ENCODE peak calls at places on chromosome 22, in six cellular contexts. One of them, this sample, is unnamed.

GRCh38 chr22:27930246-27931060 is 11.4 kb upstream of the PITPNB start:
- DNase-seq in IMR-90: peak; percentile 35
- DNase-seq in neuronal stem cell: no peak
- DNase-seq in mesenchymal stem cell: no peak
- DNase-seq in trophoblast cell: peak; percentile 44
- DNase-seq in H9: no peak
- DNase-seq in this sample: peak; percentile 18

GRCh38 chr22:48192920-48193319 is 1430.5 kb downstream of the TBC1D22A start:
- DNase-seq in IMR-90: no peak
- DNase-seq in neuronal stem cell: no peak
- DNase-seq in mesenchymal stem cell: no peak
- DNase-seq in trophoblast cell: no peak
- DNase-seq in H9: peak; percentile 2
- DNase-seq in this sample: no peak

GRCh38 chr22:47064016-47064415 is 301.6 kb downstream of the TBC1D22A start:
- DNase-seq in IMR-90: no peak
- DNase-seq in neuronal stem cell: no peak
- DNase-seq in mesenchymal stem cell: no peak
- DNase-seq in trophoblast cell: no peak
- DNase-seq in H9: peak; percentile 25
- DNase-seq in this sample: no peak

GRCh38 chr22:46057206-46057605 is 80.2 kb upstream of the WNT7B start:
- DNase-seq in IMR-90: no peak
- DNase-seq in neuronal stem cell: no peak
- DNase-seq in mesenchymal stem cell: no peak
- DNase-seq in trophoblast cell: no peak
- DNase-seq in H9: no peak
- DNase-seq in this sample: no peak

GRCh38 chr22:47172771-47173534 is 410.5 kb downstream of the TBC1D22A start:
- DNase-seq in IMR-90: no peak
- DNase-seq in neuronal stem cell: no peak
- DNase-seq in mesenchymal stem cell: no peak
- DNase-seq in trophoblast cell: no peak
- DNase-seq in H9: peak; percentile 21
- DNase-seq in this sample: no peak

GRCh38 chr22:37824674-37825641 is 1.8 kb downstream of the GALR3 start:
- DNase-seq in IMR-90: no peak
- DNase-seq in neuronal stem cell: no peak
- DNase-seq in mesenchymal stem cell: no peak
- DNase-seq in trophoblast cell: no peak
- DNase-seq in H9: peak; percentile 63
- DNase-seq in this sample: peak; percentile 51

GRCh38 chr22:22802346-22802970 is 85.2 kb upstream of the IGLL5 start:
- DNase-seq in IMR-90: no peak
- DNase-seq in neuronal stem cell: no peak
- DNase-seq in mesenchymal stem cell: no peak
- DNase-seq in trophoblast cell: no peak
- DNase-seq in H9: no peak
- DNase-seq in this sample: peak; percentile 26

GRCh38 chr22:50627452-50627913 is 469 bp downstream of the ARSA start:
- DNase-seq in IMR-90: no peak
- DNase-seq in neuronal stem cell: no peak
- DNase-seq in mesenchymal stem cell: peak; percentile 24
- DNase-seq in trophoblast cell: no peak
- DNase-seq in H9: peak; percentile 52
- DNase-seq in this sample: peak; percentile 37

GRCh38 chr22:27727673-27728451 is 73.7 kb downstream of the MN1 start:
- DNase-seq in IMR-90: no peak
- DNase-seq in neuronal stem cell: no peak
- DNase-seq in mesenchymal stem cell: no peak
- DNase-seq in trophoblast cell: no peak
- DNase-seq in H9: no peak
- DNase-seq in this sample: no peak

GRCh38 chr22:27844656-27845602 is 43.4 kb upstream of the MN1 start:
- DNase-seq in IMR-90: no peak
- DNase-seq in neuronal stem cell: no peak
- DNase-seq in mesenchymal stem cell: no peak
- DNase-seq in trophoblast cell: peak; percentile 67
- DNase-seq in H9: no peak
- DNase-seq in this sample: peak; percentile 65

GRCh38 chr22:47355776-47356432 is 593.5 kb downstream of the TBC1D22A start:
- DNase-seq in IMR-90: no peak
- DNase-seq in neuronal stem cell: no peak
- DNase-seq in mesenchymal stem cell: no peak
- DNase-seq in trophoblast cell: no peak
- DNase-seq in H9: no peak
- DNase-seq in this sample: no peak

GRCh38 chr22:48863965-48864538 is 963.6 kb downstream of the BRD1 start:
- DNase-seq in IMR-90: no peak
- DNase-seq in neuronal stem cell: no peak
- DNase-seq in mesenchymal stem cell: no peak
- DNase-seq in trophoblast cell: no peak
- DNase-seq in H9: no peak
- DNase-seq in this sample: no peak

GRCh38 chr22:21991309-21991596 is 8.7 kb upstream of the TOP3B start:
- DNase-seq in IMR-90: no peak
- DNase-seq in neuronal stem cell: no peak
- DNase-seq in mesenchymal stem cell: no peak
- DNase-seq in trophoblast cell: no peak
- DNase-seq in H9: no peak
- DNase-seq in this sample: no peak

GRCh38 chr22:45084400-45084920 is 74.7 kb upstream of the PHF21B start:
- DNase-seq in IMR-90: no peak
- DNase-seq in neuronal stem cell: no peak
- DNase-seq in mesenchymal stem cell: no peak
- DNase-seq in trophoblast cell: no peak
- DNase-seq in H9: no peak
- DNase-seq in this sample: no peak

GRCh38 chr22:47565607-47566006 is 803.2 kb downstream of the TBC1D22A start:
- DNase-seq in IMR-90: no peak
- DNase-seq in neuronal stem cell: no peak
- DNase-seq in mesenchymal stem cell: no peak
- DNase-seq in trophoblast cell: no peak
- DNase-seq in H9: no peak
- DNase-seq in this sample: no peak

GRCh38 chr22:38005943-38006342 is 21.6 kb upstream of the SOX10 start:
- DNase-seq in IMR-90: no peak
- DNase-seq in neuronal stem cell: no peak
- DNase-seq in mesenchymal stem cell: no peak
- DNase-seq in trophoblast cell: no peak
- DNase-seq in H9: no peak
- DNase-seq in this sample: no peak

DNA sequence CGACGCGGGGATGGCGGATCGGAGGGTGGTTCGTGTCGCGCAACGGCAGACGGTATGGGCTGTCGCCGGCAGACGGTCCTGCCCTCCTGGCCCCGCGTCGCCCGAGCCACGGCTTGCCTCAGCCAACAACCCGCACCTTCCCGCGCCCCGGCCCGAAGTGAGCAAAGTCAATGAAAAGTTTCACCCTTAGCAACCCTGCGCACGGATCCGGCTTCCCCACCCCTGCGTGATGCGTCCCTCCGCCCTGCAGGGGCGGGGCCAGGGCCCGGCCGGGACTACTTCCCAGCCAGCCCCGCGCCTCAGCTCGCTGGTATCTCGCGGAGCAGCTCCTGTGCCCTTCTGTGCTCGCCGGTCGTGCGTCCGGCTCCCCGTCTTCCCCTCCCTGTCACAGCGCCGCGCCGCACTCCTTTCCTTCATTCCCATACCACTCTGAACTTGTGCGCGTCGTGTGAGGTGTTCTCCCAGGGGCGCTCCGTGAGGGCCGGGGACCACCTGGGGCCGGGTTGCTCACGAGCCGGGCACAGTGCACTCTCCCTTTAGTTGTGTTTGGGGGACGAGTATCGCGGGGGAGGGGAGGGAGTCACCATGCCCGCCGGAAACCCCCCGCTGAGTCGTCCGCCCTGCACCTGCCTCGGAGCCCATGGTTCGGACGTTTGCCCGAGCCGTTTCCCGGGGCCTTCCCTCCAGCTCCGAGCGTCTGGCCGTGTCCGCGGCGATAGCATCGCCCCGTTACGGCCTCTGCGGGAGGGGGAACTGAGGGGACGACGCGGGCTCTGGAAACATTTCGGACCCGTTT is at the start of gene TOB2:
- DNase-seq in IMR-90: peak; percentile 95
- DNase-seq in neuronal stem cell: peak; percentile 95
- DNase-seq in mesenchymal stem cell: peak; percentile 96
- DNase-seq in trophoblast cell: peak; percentile 94
- DNase-seq in H9: peak; percentile 96
- DNase-seq in this sample: peak; percentile 98
- H3K4ac ChIP-seq in IMR-90: peak within 1 kb of the TSS; percentile 93
- H3K4ac ChIP-seq in neuronal stem cell: peak within 1 kb of the TSS; percentile 90
- H3K4ac ChIP-seq in mesenchymal stem cell: peak within 1 kb of the TSS; percentile 90
- H3K4ac ChIP-seq in trophoblast cell: peak within 1 kb of the TSS; percentile 98
- H3K4ac ChIP-seq in H9: peak within 1 kb of the TSS; percentile 24
- H3K4ac ChIP-seq in this sample: peak within 1 kb of the TSS; percentile 93

DNA sequence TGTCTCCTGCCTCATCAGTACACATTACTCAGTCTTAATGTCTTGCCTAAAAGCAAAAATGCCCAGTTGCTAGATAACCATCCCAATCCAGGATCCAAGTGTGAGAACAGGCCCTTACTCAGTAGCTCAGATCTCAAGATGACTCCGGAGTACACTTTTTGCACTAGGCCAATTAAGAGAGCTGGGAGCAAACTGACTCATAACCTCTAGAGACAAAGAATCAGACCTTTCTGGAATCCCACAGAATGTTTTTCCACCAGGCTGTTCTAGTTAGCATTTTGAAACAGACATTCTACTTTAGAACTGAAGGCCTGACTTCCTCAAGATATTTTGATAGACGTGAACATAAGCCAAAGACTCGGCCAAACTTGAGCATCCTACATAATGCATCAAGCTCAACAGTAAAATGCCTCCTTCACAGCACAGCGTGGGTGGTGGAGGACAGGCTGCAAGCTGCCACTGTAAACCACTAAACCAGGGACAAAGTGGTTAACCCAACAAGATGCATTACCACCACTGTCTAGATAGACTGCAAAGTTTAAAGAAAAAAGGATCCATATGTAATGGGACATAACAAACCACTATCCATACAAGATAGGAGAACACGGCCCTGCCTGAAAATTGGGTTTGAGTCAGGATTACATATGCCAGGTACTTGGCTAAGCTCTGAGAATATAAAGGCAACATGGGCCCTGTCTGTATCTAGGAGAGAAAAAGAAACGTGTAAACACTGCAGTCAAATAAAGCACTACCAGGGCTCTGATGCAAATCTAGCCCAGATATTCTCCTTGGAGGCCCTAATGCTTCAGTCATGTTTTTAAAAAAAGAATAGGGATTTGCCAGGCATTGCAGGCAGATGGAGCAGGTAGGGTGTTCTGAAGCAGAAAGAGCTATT is 48.3 kb downstream of the MYH9 start:
- DNase-seq in IMR-90: peak; percentile 78
- DNase-seq in neuronal stem cell: no peak
- DNase-seq in mesenchymal stem cell: peak; percentile 88
- DNase-seq in trophoblast cell: no peak
- DNase-seq in H9: no peak
- DNase-seq in this sample: no peak
- H3K9ac ChIP-seq in IMR-90: peak overlapping the region; percentile 17
- H3K9ac ChIP-seq in neuronal stem cell: no peak overlapping the region
- H3K9ac ChIP-seq in mesenchymal stem cell: peak overlapping the region; percentile 55
- H3K9ac ChIP-seq in trophoblast cell: no peak overlapping the region
- H3K9ac ChIP-seq in H9: no peak overlapping the region
- H3K9ac ChIP-seq in this sample: no peak overlapping the region

DNA sequence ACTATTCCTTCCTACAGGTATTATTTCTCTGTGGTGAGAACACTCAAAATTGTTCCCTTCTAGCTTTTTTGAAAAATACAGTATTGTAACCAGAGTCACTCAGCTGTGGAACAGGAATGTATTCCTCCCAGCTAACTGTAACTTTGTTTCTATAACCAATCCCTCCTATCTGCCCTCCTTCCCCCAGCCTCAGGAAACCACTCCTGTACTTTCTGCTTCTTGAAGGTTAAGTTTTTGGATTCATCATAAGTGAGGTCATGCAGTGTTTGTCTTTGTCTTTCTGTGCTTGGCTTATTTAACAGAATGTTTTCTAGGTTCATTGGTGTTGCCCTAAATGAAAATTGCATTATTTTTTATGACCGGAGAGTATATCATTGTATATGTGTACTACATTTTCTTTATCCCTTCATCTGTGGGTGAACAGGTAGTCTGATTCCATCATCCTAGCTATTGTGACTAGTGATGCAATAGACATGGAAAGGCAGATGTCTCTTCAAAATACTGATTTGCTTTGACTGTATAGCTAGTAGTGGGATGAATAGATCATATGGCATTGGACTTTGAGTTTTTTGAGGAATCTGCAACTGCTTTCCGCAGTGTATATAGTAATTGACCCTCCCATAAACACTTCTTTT is 112.9 kb upstream of the GRK3 start:
- DNase-seq in IMR-90: peak; percentile 42
- DNase-seq in neuronal stem cell: no peak
- DNase-seq in mesenchymal stem cell: peak; percentile 9
- DNase-seq in trophoblast cell: no peak
- DNase-seq in H9: no peak
- DNase-seq in this sample: no peak
- H3K23ac ChIP-seq in IMR-90: no peak overlapping the region
- H3K23ac ChIP-seq in neuronal stem cell: no peak overlapping the region
- H3K23ac ChIP-seq in mesenchymal stem cell: no peak overlapping the region
- H3K23ac ChIP-seq in trophoblast cell: no peak overlapping the region
- H3K23ac ChIP-seq in H9: no peak overlapping the region
- H3K23ac ChIP-seq in this sample: no peak overlapping the region

GRCh38 chr22:23836692-23837495 is 1.9 kb downstream of the DERL3 start:
- DNase-seq in IMR-90: no peak
- DNase-seq in neuronal stem cell: no peak
- DNase-seq in mesenchymal stem cell: no peak
- DNase-seq in trophoblast cell: no peak
- DNase-seq in H9: no peak
- DNase-seq in this sample: no peak
- H3K4ac ChIP-seq in IMR-90: no peak overlapping the region
- H3K4ac ChIP-seq in neuronal stem cell: no peak overlapping the region
- H3K4ac ChIP-seq in mesenchymal stem cell: no peak overlapping the region
- H3K4ac ChIP-seq in trophoblast cell: no peak overlapping the region
- H3K4ac ChIP-seq in H9: no peak overlapping the region
- H3K4ac ChIP-seq in this sample: no peak overlapping the region

GRCh38 chr22:41713004-41713403 is 13.7 kb downstream of the MEI1 start:
- DNase-seq in IMR-90: no peak
- DNase-seq in neuronal stem cell: no peak
- DNase-seq in mesenchymal stem cell: no peak
- DNase-seq in trophoblast cell: peak; percentile 78
- DNase-seq in H9: no peak
- DNase-seq in this sample: no peak
- H3K9ac ChIP-seq in IMR-90: no peak overlapping the region
- H3K9ac ChIP-seq in neuronal stem cell: no peak overlapping the region
- H3K9ac ChIP-seq in mesenchymal stem cell: no peak overlapping the region
- H3K9ac ChIP-seq in trophoblast cell: no peak overlapping the region
- H3K9ac ChIP-seq in H9: no peak overlapping the region
- H3K9ac ChIP-seq in this sample: no peak overlapping the region

GRCh38 chr22:42233879-42234278 is 36.6 kb downstream of the TCF20 start:
- DNase-seq in IMR-90: no peak
- DNase-seq in neuronal stem cell: no peak
- DNase-seq in mesenchymal stem cell: no peak
- DNase-seq in trophoblast cell: no peak
- DNase-seq in H9: no peak
- DNase-seq in this sample: no peak
- H3K23ac ChIP-seq in IMR-90: no peak overlapping the region
- H3K23ac ChIP-seq in neuronal stem cell: no peak overlapping the region
- H3K23ac ChIP-seq in mesenchymal stem cell: no peak overlapping the region
- H3K23ac ChIP-seq in trophoblast cell: no peak overlapping the region
- H3K23ac ChIP-seq in H9: no peak overlapping the region
- H3K23ac ChIP-seq in this sample: no peak overlapping the region

GRCh38 chr22:31135706-31136105 is 4.6 kb downstream of the PLA2G3 start:
- DNase-seq in IMR-90: no peak
- DNase-seq in neuronal stem cell: no peak
- DNase-seq in mesenchymal stem cell: no peak
- DNase-seq in trophoblast cell: no peak
- DNase-seq in H9: no peak
- DNase-seq in this sample: no peak
- H3K4ac ChIP-seq in IMR-90: no peak overlapping the region
- H3K4ac ChIP-seq in neuronal stem cell: no peak overlapping the region
- H3K4ac ChIP-seq in mesenchymal stem cell: no peak overlapping the region
- H3K4ac ChIP-seq in trophoblast cell: no peak overlapping the region
- H3K4ac ChIP-seq in H9: no peak overlapping the region
- H3K4ac ChIP-seq in this sample: no peak overlapping the region

This sample was measured in mesendoderm.